ENCODE peak calls at places on chromosomes 2 and 18, in five cellular contexts. One of them, this sample, is unnamed.

GRCh38 chr18:58117685-58118403 is 73.8 kb downstream of the NEDD4L start:
- DNase-seq in MCF 10A: peak
- DNase-seq in ovary: peak
- DNase-seq in endothelial cell: no peak
- DNase-seq in CD8-positive, alpha-beta T cell: no peak
- DNase-seq in this sample: peak

GRCh38 chr2:65040414-65041261 is 15.6 kb upstream of the CEP68 start:
- DNase-seq in MCF 10A: peak
- DNase-seq in ovary: peak
- DNase-seq in endothelial cell: peak
- DNase-seq in CD8-positive, alpha-beta T cell: peak
- DNase-seq in this sample: peak

GRCh38 chr2:216195565-216195978 is 86.4 kb downstream of the XRCC5 start:
- DNase-seq in MCF 10A: peak
- DNase-seq in ovary: no peak
- DNase-seq in endothelial cell: no peak
- DNase-seq in CD8-positive, alpha-beta T cell: no peak
- DNase-seq in this sample: no peak

GRCh38 chr2:20672191-20672951 is 5.4 kb downstream of the GDF7 start:
- DNase-seq in MCF 10A: no peak
- DNase-seq in ovary: no peak
- DNase-seq in endothelial cell: peak
- DNase-seq in CD8-positive, alpha-beta T cell: no peak
- DNase-seq in this sample: no peak

GRCh38 chr2:33412920-33413319 is 63.5 kb upstream of the RASGRP3 start:
- DNase-seq in MCF 10A: peak
- DNase-seq in ovary: no peak
- DNase-seq in endothelial cell: no peak
- DNase-seq in CD8-positive, alpha-beta T cell: no peak
- DNase-seq in this sample: peak

GRCh38 chr2:186592137-186592875 is 2.5 kb downstream of the ITGAV start:
- DNase-seq in MCF 10A: no peak
- DNase-seq in ovary: no peak
- DNase-seq in endothelial cell: no peak
- DNase-seq in CD8-positive, alpha-beta T cell: no peak
- DNase-seq in this sample: no peak

GRCh38 chr2:62248226-62248625 is 52.3 kb downstream of the B3GNT2 start:
- DNase-seq in MCF 10A: no peak
- DNase-seq in ovary: no peak
- DNase-seq in endothelial cell: no peak
- DNase-seq in CD8-positive, alpha-beta T cell: no peak
- DNase-seq in this sample: no peak

GRCh38 chr2:241037498-241037897 is 39.1 kb downstream of the SNED1 start:
- DNase-seq in MCF 10A: no peak
- DNase-seq in ovary: no peak
- DNase-seq in endothelial cell: no peak
- DNase-seq in CD8-positive, alpha-beta T cell: no peak
- DNase-seq in this sample: no peak

GRCh38 chr18:48790226-48790863 is 160.4 kb downstream of the SMAD7 start:
- DNase-seq in MCF 10A: peak
- DNase-seq in ovary: peak
- DNase-seq in endothelial cell: no peak
- DNase-seq in CD8-positive, alpha-beta T cell: no peak
- DNase-seq in this sample: peak

GRCh38 chr2:33272001-33272400 is 204.4 kb upstream of the RASGRP3 start:
- DNase-seq in MCF 10A: no peak
- DNase-seq in ovary: no peak
- DNase-seq in endothelial cell: no peak
- DNase-seq in CD8-positive, alpha-beta T cell: no peak
- DNase-seq in this sample: no peak

GRCh38 chr2:179861777-179862117 is 335 bp upstream of the ZNF385B start:
- DNase-seq in MCF 10A: no peak
- DNase-seq in ovary: no peak
- DNase-seq in endothelial cell: peak
- DNase-seq in CD8-positive, alpha-beta T cell: no peak
- DNase-seq in this sample: no peak

GRCh38 chr2:32945286-32945685 is 1.5 kb upstream of the LTBP1 start:
- DNase-seq in MCF 10A: no peak
- DNase-seq in ovary: no peak
- DNase-seq in endothelial cell: no peak
- DNase-seq in CD8-positive, alpha-beta T cell: no peak
- DNase-seq in this sample: peak

GRCh38 chr2:217918220-217919024 is 84.4 kb downstream of the TNS1 start:
- DNase-seq in MCF 10A: no peak
- DNase-seq in ovary: peak
- DNase-seq in endothelial cell: peak
- DNase-seq in CD8-positive, alpha-beta T cell: no peak
- DNase-seq in this sample: peak
- TF ChIP-seq CTCF in MCF 10A: no peak
- TF ChIP-seq CTCF in ovary: peak
- TF ChIP-seq CTCF in endothelial cell: no peak
- TF ChIP-seq CTCF in CD8-positive, alpha-beta T cell: no peak
- TF ChIP-seq CTCF in this sample: peak

GRCh38 chr18:10038268-10038667 is 124.5 kb downstream of the VAPA start:
- DNase-seq in MCF 10A: no peak
- DNase-seq in ovary: no peak
- DNase-seq in endothelial cell: no peak
- DNase-seq in CD8-positive, alpha-beta T cell: no peak
- DNase-seq in this sample: no peak
- TF ChIP-seq CTCF in MCF 10A: no peak
- TF ChIP-seq CTCF in ovary: no peak
- TF ChIP-seq CTCF in endothelial cell: no peak
- TF ChIP-seq CTCF in CD8-positive, alpha-beta T cell: no peak
- TF ChIP-seq CTCF in this sample: no peak

DNA sequence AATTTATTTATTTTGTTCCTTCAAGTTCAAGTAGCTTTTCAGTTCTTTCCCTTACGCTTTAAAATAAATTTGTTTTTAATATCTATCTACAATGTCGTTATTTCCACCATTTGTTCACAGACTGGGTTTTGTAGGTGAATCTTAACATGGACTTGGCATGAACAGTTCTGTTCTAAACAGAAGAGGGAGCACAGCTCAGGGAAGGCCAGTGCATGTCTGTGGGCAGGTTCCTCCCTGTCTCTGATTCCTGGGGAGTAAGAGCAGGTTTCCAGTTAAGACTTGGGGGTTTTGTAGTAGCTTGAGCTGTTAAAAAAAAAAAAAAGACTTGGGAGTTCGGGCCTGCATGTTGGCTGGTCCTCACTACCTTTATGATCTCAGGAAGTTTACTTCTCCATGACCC is 11.1 kb downstream of the TTL start:
- DNase-seq in MCF 10A: no peak
- DNase-seq in ovary: no peak
- DNase-seq in endothelial cell: no peak
- DNase-seq in CD8-positive, alpha-beta T cell: no peak
- DNase-seq in this sample: no peak
- TF ChIP-seq CTCF in MCF 10A: no peak
- TF ChIP-seq CTCF in ovary: no peak
- TF ChIP-seq CTCF in endothelial cell: no peak
- TF ChIP-seq CTCF in CD8-positive, alpha-beta T cell: no peak
- TF ChIP-seq CTCF in this sample: no peak

GRCh38 chr2:219384083-219384713 is 3.5 kb downstream of the DNPEP start:
- DNase-seq in MCF 10A: no peak
- DNase-seq in ovary: no peak
- DNase-seq in endothelial cell: no peak
- DNase-seq in CD8-positive, alpha-beta T cell: no peak
- DNase-seq in this sample: no peak
- TF ChIP-seq CTCF in MCF 10A: no peak
- TF ChIP-seq CTCF in ovary: no peak
- TF ChIP-seq CTCF in endothelial cell: no peak
- TF ChIP-seq CTCF in CD8-positive, alpha-beta T cell: no peak
- TF ChIP-seq CTCF in this sample: no peak

GRCh38 chr2:47903781-47904447 is 2.4 kb downstream of the FBXO11 start:
- DNase-seq in MCF 10A: no peak
- DNase-seq in ovary: no peak
- DNase-seq in endothelial cell: no peak
- DNase-seq in CD8-positive, alpha-beta T cell: no peak
- DNase-seq in this sample: no peak

GRCh38 chr2:47906261-47907096 is at the start of gene FBXO11:
- DNase-seq in MCF 10A: peak
- DNase-seq in ovary: peak
- DNase-seq in endothelial cell: peak
- DNase-seq in CD8-positive, alpha-beta T cell: peak
- DNase-seq in this sample: peak

GRCh38 chr2:47904903-47905453 is 1.3 kb downstream of the FBXO11 start:
- DNase-seq in MCF 10A: peak
- DNase-seq in ovary: peak
- DNase-seq in endothelial cell: peak
- DNase-seq in CD8-positive, alpha-beta T cell: peak
- DNase-seq in this sample: peak

GRCh38 chr2:47907097-47907781 is 941 bp upstream of the FBXO11 start:
- DNase-seq in MCF 10A: peak
- DNase-seq in ovary: no peak
- DNase-seq in endothelial cell: no peak
- DNase-seq in CD8-positive, alpha-beta T cell: peak
- DNase-seq in this sample: no peak

DNA sequence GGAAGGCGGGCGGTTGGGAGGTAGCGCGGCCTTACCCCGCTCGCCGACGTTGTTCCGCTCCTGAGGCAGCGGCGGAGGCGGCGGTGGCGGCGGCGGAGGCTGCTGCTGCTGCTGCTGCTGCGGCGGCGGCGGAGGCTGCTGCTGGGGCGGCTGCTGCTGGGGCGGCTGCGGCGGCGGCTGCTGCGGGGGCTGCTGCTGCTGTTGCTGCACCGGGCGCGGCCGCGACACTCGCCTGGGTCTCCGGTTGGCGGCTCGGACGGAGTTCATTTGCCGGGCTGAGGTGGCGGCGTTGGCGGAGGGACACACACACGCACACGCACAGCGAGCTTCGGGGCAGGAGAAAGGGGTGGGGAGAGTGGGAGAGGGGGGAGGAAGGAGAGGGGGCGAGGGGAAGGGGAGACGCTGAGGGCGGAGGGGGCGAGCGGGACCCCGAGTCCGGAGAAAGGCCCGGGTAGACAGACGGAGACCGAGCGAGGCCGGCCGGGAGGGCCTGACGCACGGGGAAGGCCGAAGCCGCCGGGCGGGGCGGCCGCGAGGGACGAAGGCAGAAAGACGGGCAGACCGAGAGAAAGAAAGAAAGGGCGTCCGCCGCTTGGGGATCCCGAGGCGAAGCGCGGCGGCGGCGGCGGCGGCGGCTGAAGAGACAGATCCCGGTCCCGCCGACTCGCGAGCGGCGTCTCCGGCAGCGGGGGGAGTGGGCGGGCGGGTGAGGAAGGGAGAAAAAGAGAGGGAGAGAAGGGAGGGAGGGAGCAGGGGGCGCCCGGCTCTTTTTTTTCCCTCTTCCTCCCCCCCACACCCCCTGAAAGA is 641 bp downstream of the FBXO11 start:
- DNase-seq in MCF 10A: no peak
- DNase-seq in ovary: peak
- DNase-seq in endothelial cell: peak
- DNase-seq in CD8-positive, alpha-beta T cell: peak
- DNase-seq in this sample: peak
- TF ChIP-seq CTCF in MCF 10A: no peak
- TF ChIP-seq CTCF in ovary: no peak
- TF ChIP-seq CTCF in endothelial cell: no peak
- TF ChIP-seq CTCF in CD8-positive, alpha-beta T cell: no peak
- TF ChIP-seq CTCF in this sample: no peak

DNA sequence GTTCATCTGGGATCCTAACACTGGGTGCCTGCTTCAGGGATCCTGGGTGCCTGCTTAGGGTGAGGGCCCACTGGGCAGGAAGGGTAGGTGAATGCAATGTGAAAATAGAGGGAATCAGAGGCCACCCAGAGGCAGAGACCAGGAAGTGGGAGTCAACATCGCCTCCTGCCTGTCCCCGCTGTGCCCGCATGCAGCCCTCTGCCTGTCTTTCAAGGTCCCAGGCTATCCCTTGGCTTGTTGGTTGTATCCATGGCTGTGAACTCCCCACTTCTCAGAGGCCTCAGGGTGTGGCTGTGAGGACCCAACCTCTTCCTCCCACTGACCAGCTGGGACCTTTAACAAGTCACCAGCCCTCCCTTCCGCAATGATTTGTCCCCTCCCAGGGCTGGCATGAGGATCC is 26.5 kb downstream of the PSD4 start:
- DNase-seq in MCF 10A: no peak
- DNase-seq in ovary: no peak
- DNase-seq in endothelial cell: no peak
- DNase-seq in CD8-positive, alpha-beta T cell: no peak
- DNase-seq in this sample: no peak
- TF ChIP-seq CTCF in MCF 10A: no peak
- TF ChIP-seq CTCF in ovary: no peak
- TF ChIP-seq CTCF in endothelial cell: no peak
- TF ChIP-seq CTCF in CD8-positive, alpha-beta T cell: no peak
- TF ChIP-seq CTCF in this sample: no peak

GRCh38 chr18:32380559-32380958 is 90.1 kb downstream of the GAREM1 start:
- DNase-seq in MCF 10A: peak
- DNase-seq in ovary: no peak
- DNase-seq in endothelial cell: no peak
- DNase-seq in CD8-positive, alpha-beta T cell: no peak
- DNase-seq in this sample: no peak

GRCh38 chr18:32381761-32382160 is 88.9 kb downstream of the GAREM1 start:
- DNase-seq in MCF 10A: no peak
- DNase-seq in ovary: no peak
- DNase-seq in endothelial cell: no peak
- DNase-seq in CD8-positive, alpha-beta T cell: no peak
- DNase-seq in this sample: no peak

GRCh38 chr18:32383040-32383819 is 87.5 kb downstream of the GAREM1 start:
- DNase-seq in MCF 10A: peak
- DNase-seq in ovary: no peak
- DNase-seq in endothelial cell: no peak
- DNase-seq in CD8-positive, alpha-beta T cell: no peak
- DNase-seq in this sample: peak

GRCh38 chr18:32379891-32380290 is 90.8 kb downstream of the GAREM1 start:
- DNase-seq in MCF 10A: no peak
- DNase-seq in ovary: no peak
- DNase-seq in endothelial cell: no peak
- DNase-seq in CD8-positive, alpha-beta T cell: no peak
- DNase-seq in this sample: no peak

DNA sequence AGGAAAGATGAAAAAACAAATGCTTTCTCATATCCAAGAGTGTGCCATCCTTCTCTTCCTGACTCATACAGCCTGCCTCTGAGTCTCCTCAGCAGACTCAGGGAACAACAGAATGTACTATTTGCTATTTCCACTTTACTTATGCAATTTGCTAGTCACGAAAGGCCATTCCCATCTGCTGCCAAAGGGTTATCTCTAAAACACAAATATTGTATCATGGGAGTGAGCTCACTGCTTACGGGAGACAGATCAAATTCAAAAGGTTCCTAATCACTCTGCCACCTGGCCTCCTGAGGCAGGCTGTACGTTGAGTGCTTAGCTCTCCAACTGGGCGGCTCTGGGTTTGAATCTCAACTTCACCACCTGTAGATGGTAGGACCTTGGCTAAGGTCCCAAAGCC is 92.0 kb downstream of the GAREM1 start:
- DNase-seq in MCF 10A: peak
- DNase-seq in ovary: no peak
- DNase-seq in endothelial cell: no peak
- DNase-seq in CD8-positive, alpha-beta T cell: no peak
- DNase-seq in this sample: no peak
- TF ChIP-seq CTCF in MCF 10A: no peak
- TF ChIP-seq CTCF in ovary: no peak
- TF ChIP-seq CTCF in endothelial cell: no peak
- TF ChIP-seq CTCF in CD8-positive, alpha-beta T cell: no peak
- TF ChIP-seq CTCF in this sample: no peak

This sample was measured in Calu3.